ENCODE peak calls at places on chromosomes 1 and 21, in five cellular contexts. O, J, B, V and I are unnamed samples.

GRCh38 chr21:42232176-42232825 is 13.4 kb downstream of the ABCG1 start:
- DNase-seq in O (no peak), J (no peak), B (no peak), V (no peak), I (no peak)

GRCh38 chr1:160578694-160579191 is 553 bp downstream of the CD84 start:
- DNase-seq in O (no peak), J (no peak), B (no peak), V (no peak), I (no peak)

GRCh38 chr1:38867208-38867607 is 5.9 kb downstream of the MYCBP start:
- DNase-seq in O (no peak), J (no peak), B (no peak), V (no peak), I (no peak)

GRCh38 chr1:54245501-54245900 is 45.5 kb downstream of the MRPL37 start:
- DNase-seq in O (peak), J (peak), B (no peak), V (no peak), I (no peak)

GRCh38 chr1:16183157-16183556 is 27.3 kb upstream of the EPHA2 start:
- DNase-seq in O (peak), J (no peak), B (no peak), V (no peak), I (peak)

GRCh38 chr1:222310830-222311229 is 237.1 kb downstream of the HHIPL2 start:
- DNase-seq in O (peak), J (no peak), B (no peak), V (no peak), I (no peak)

GRCh38 chr1:155050560-155051341 is at the start of gene ADAM15:
- DNase-seq in O (peak), J (peak), B (peak), V (peak), I (peak)

GRCh38 chr1:207084701-207085180 is 3.9 kb upstream of the C4BPB start:
- DNase-seq in O (peak), J (peak), B (peak), V (peak), I (peak)

GRCh38 chr21:43767980-43768867 is 7.9 kb downstream of the CSTB start:
- DNase-seq in O (peak), J (peak), B (no peak), V (no peak), I (peak)

GRCh38 chr1:244391761-244392160 is 59.9 kb downstream of the ADSS2 start:
- DNase-seq in O (no peak), J (no peak), B (no peak), V (no peak), I (no peak)

GRCh38 chr1:75768021-75768420 is 18.0 kb upstream of the RABGGTB start:
- DNase-seq in O (no peak), J (no peak), B (no peak), V (no peak), I (peak)

GRCh38 chr1:160451119-160451858 is 50.9 kb downstream of the VANGL2 start:
- DNase-seq in O (no peak), J (no peak), B (no peak), V (no peak), I (no peak)

GRCh38 chr1:31839662-31840343 is 24.0 kb upstream of the SPOCD1 start:
- DNase-seq in O (no peak), J (no peak), B (no peak), V (no peak), I (no peak)

GRCh38 chr1:24349891-24350290 is 30.7 kb downstream of the GRHL3 start:
- DNase-seq in O (no peak), J (no peak), B (no peak), V (no peak), I (no peak)

GRCh38 chr1:36803870-36804560 is 230.3 kb downstream of the GRIK3 start:
- DNase-seq in O (no peak), J (no peak), B (no peak), V (no peak), I (no peak)

GRCh38 chr1:66951513-66951912 is 26.7 kb downstream of the MIER1 start:
- DNase-seq in O (peak), J (no peak), B (no peak), V (no peak), I (peak)

GRCh38 chr1:62082456-62083363 is 111.9 kb upstream of the L1TD1 start:
- DNase-seq in O (peak), J (peak), B (no peak), V (peak), I (peak)

GRCh38 chr1:100631015-100631521 is 88.5 kb upstream of the VCAM1 start:
- DNase-seq in O (peak), J (peak), B (no peak), V (no peak), I (peak)

GRCh38 chr1:8348777-8349472 is 31.0 kb downstream of the SLC45A1 start:
- DNase-seq in O (peak), J (peak), B (peak), V (peak), I (peak)

GRCh38 chr1:156742017-156742416 is 1.1 kb upstream of the MRPL24 start:
- DNase-seq in O (no peak), J (no peak), B (no peak), V (no peak), I (no peak)

GRCh38 chr1:177328251-177328650 is 157.5 kb downstream of the BRINP2 start:
- DNase-seq in O (no peak), J (no peak), B (no peak), V (no peak), I (peak)

GRCh38 chr21:17753736-17754135 is 65.4 kb downstream of the C21orf91 start:
- DNase-seq in O (no peak), J (no peak), B (no peak), V (no peak), I (no peak)

GRCh38 chr1:21865943-21866628 is 54.0 kb downstream of the LDLRAD2 start:
- DNase-seq in O (no peak), J (no peak), B (no peak), V (no peak), I (peak)

GRCh38 chr21:33878824-33879223 is 36.8 kb downstream of the ATP5PO start:
- DNase-seq in O (no peak), J (no peak), B (no peak), V (no peak), I (no peak)

GRCh38 chr1:245648749-245649517 is 494.1 kb downstream of the KIF26B start:
- DNase-seq in O (no peak), J (no peak), B (no peak), V (no peak), I (no peak)

GRCh38 chr1:93200086-93200620 is 19.6 kb downstream of the CCDC18 start:
- DNase-seq in O (no peak), J (no peak), B (no peak), V (no peak), I (peak)

GRCh38 chr1:169680377-169681019 is 30.9 kb downstream of the SELL start:
- DNase-seq in O (no peak), J (no peak), B (no peak), V (no peak), I (no peak)

GRCh38 chr1:67429011-67429527 is 1.1 kb downstream of the SERBP1 start:
- DNase-seq in O (peak), J (no peak), B (peak), V (peak), I (peak)

GRCh38 chr1:180094705-180095280 is 59.9 kb upstream of the QSOX1 start:
- DNase-seq in O (no peak), J (no peak), B (no peak), V (no peak), I (no peak)

GRCh38 chr1:10635385-10635896 is 160.7 kb downstream of the PEX14 start:
- DNase-seq in O (peak), J (no peak), B (no peak), V (no peak), I (no peak)

GRCh38 chr1:165063181-165063955 is 293.1 kb downstream of the LMX1A start:
- DNase-seq in O (peak), J (no peak), B (no peak), V (no peak), I (no peak)

GRCh38 chr1:93029317-93029716 is 49.8 kb upstream of the MTF2 start:
- DNase-seq in O (no peak), J (no peak), B (peak), V (no peak), I (no peak)

GRCh38 chr1:33943978-33944377 is 80.1 kb downstream of the HMGB4 start:
- DNase-seq in O (peak), J (peak), B (no peak), V (no peak), I (peak)

GRCh38 chr1:58841455-58841854 is 57.6 kb upstream of the JUN start:
- DNase-seq in O (no peak), J (no peak), B (no peak), V (no peak), I (no peak)

GRCh38 chr1:67850151-67850551 is 16.9 kb upstream of the GNG12 start:
- DNase-seq in O (peak), J (no peak), B (no peak), V (no peak), I (peak)